ENCODE peak calls at places on chromosomes 5 and 9, in seven cellular contexts. One of them, this sample, is unnamed.

GRCh38 chr9:134343637-134344036 is 17.4 kb downstream of the RXRA start:
- DNase-seq in anterior cingulate cortex: no peak
- DNase-seq in stimulated activated CD4-positive, alpha-beta T cell treated with anti-CD3 and anti-CD28 coated beads, Interleukin-4, amount 100 ng/mL, for 24 hours: no peak
- DNase-seq in activated CD4-positive, alpha-beta T cell treated with anti-CD3 and anti-CD28 coated beads for 36 hours: no peak
- DNase-seq in nephron progenitor cell: no peak
- DNase-seq in suprapubic skin: no peak
- DNase-seq in WERI-Rb-1: peak
- DNase-seq in this sample: no peak

GRCh38 chr5:177023247-177023703 is 779 bp downstream of the ZNF346 start:
- DNase-seq in anterior cingulate cortex: no peak
- DNase-seq in stimulated activated CD4-positive, alpha-beta T cell treated with anti-CD3 and anti-CD28 coated beads, Interleukin-4, amount 100 ng/mL, for 24 hours: peak
- DNase-seq in activated CD4-positive, alpha-beta T cell treated with anti-CD3 and anti-CD28 coated beads for 36 hours: peak
- DNase-seq in nephron progenitor cell: no peak
- DNase-seq in suprapubic skin: no peak
- DNase-seq in WERI-Rb-1: no peak
- DNase-seq in this sample: no peak

GRCh38 chr5:113240032-113240431 is 194.8 kb downstream of the TSSK1B start:
- DNase-seq in anterior cingulate cortex: no peak
- DNase-seq in stimulated activated CD4-positive, alpha-beta T cell treated with anti-CD3 and anti-CD28 coated beads, Interleukin-4, amount 100 ng/mL, for 24 hours: no peak
- DNase-seq in activated CD4-positive, alpha-beta T cell treated with anti-CD3 and anti-CD28 coated beads for 36 hours: no peak
- DNase-seq in nephron progenitor cell: no peak
- DNase-seq in suprapubic skin: no peak
- DNase-seq in WERI-Rb-1: no peak
- DNase-seq in this sample: no peak

GRCh38 chr9:119884411-119884810 is 515.2 kb upstream of the BRINP1 start:
- DNase-seq in anterior cingulate cortex: no peak
- DNase-seq in stimulated activated CD4-positive, alpha-beta T cell treated with anti-CD3 and anti-CD28 coated beads, Interleukin-4, amount 100 ng/mL, for 24 hours: no peak
- DNase-seq in activated CD4-positive, alpha-beta T cell treated with anti-CD3 and anti-CD28 coated beads for 36 hours: no peak
- DNase-seq in nephron progenitor cell: no peak
- DNase-seq in suprapubic skin: no peak
- DNase-seq in WERI-Rb-1: no peak
- DNase-seq in this sample: no peak

GRCh38 chr5:127098246-127098645 is 24.9 kb upstream of the C5orf63 start:
- DNase-seq in anterior cingulate cortex: no peak
- DNase-seq in stimulated activated CD4-positive, alpha-beta T cell treated with anti-CD3 and anti-CD28 coated beads, Interleukin-4, amount 100 ng/mL, for 24 hours: no peak
- DNase-seq in activated CD4-positive, alpha-beta T cell treated with anti-CD3 and anti-CD28 coated beads for 36 hours: no peak
- DNase-seq in nephron progenitor cell: no peak
- DNase-seq in suprapubic skin: no peak
- DNase-seq in WERI-Rb-1: no peak
- DNase-seq in this sample: no peak

GRCh38 chr9:115117999-115118470 is at the start of gene TNC:
- DNase-seq in anterior cingulate cortex: peak
- DNase-seq in stimulated activated CD4-positive, alpha-beta T cell treated with anti-CD3 and anti-CD28 coated beads, Interleukin-4, amount 100 ng/mL, for 24 hours: no peak
- DNase-seq in activated CD4-positive, alpha-beta T cell treated with anti-CD3 and anti-CD28 coated beads for 36 hours: no peak
- DNase-seq in nephron progenitor cell: peak
- DNase-seq in suprapubic skin: peak
- DNase-seq in WERI-Rb-1: peak
- DNase-seq in this sample: peak

GRCh38 chr5:169416583-169417196 is 115.8 kb upstream of the SLIT3 start:
- DNase-seq in anterior cingulate cortex: no peak
- DNase-seq in stimulated activated CD4-positive, alpha-beta T cell treated with anti-CD3 and anti-CD28 coated beads, Interleukin-4, amount 100 ng/mL, for 24 hours: no peak
- DNase-seq in activated CD4-positive, alpha-beta T cell treated with anti-CD3 and anti-CD28 coated beads for 36 hours: no peak
- DNase-seq in nephron progenitor cell: peak
- DNase-seq in suprapubic skin: peak
- DNase-seq in WERI-Rb-1: peak
- DNase-seq in this sample: no peak

GRCh38 chr5:146213210-146213838 is 9.9 kb downstream of the RBM27 start:
- DNase-seq in anterior cingulate cortex: no peak
- DNase-seq in stimulated activated CD4-positive, alpha-beta T cell treated with anti-CD3 and anti-CD28 coated beads, Interleukin-4, amount 100 ng/mL, for 24 hours: no peak
- DNase-seq in activated CD4-positive, alpha-beta T cell treated with anti-CD3 and anti-CD28 coated beads for 36 hours: no peak
- DNase-seq in nephron progenitor cell: no peak
- DNase-seq in suprapubic skin: no peak
- DNase-seq in WERI-Rb-1: no peak
- DNase-seq in this sample: no peak

GRCh38 chr5:128498844-128499455 is 39.1 kb downstream of the FBN2 start:
- DNase-seq in anterior cingulate cortex: no peak
- DNase-seq in stimulated activated CD4-positive, alpha-beta T cell treated with anti-CD3 and anti-CD28 coated beads, Interleukin-4, amount 100 ng/mL, for 24 hours: no peak
- DNase-seq in activated CD4-positive, alpha-beta T cell treated with anti-CD3 and anti-CD28 coated beads for 36 hours: no peak
- DNase-seq in nephron progenitor cell: no peak
- DNase-seq in suprapubic skin: no peak
- DNase-seq in WERI-Rb-1: peak
- DNase-seq in this sample: no peak

GRCh38 chr5:143842920-143843319 is 31.0 kb downstream of the HMHB1 start:
- DNase-seq in anterior cingulate cortex: no peak
- DNase-seq in stimulated activated CD4-positive, alpha-beta T cell treated with anti-CD3 and anti-CD28 coated beads, Interleukin-4, amount 100 ng/mL, for 24 hours: no peak
- DNase-seq in activated CD4-positive, alpha-beta T cell treated with anti-CD3 and anti-CD28 coated beads for 36 hours: no peak
- DNase-seq in nephron progenitor cell: no peak
- DNase-seq in suprapubic skin: no peak
- DNase-seq in WERI-Rb-1: peak
- DNase-seq in this sample: no peak

GRCh38 chr5:142491260-142491659 is 166.4 kb upstream of the SPRY4 start:
- DNase-seq in anterior cingulate cortex: peak
- DNase-seq in stimulated activated CD4-positive, alpha-beta T cell treated with anti-CD3 and anti-CD28 coated beads, Interleukin-4, amount 100 ng/mL, for 24 hours: no peak
- DNase-seq in activated CD4-positive, alpha-beta T cell treated with anti-CD3 and anti-CD28 coated beads for 36 hours: no peak
- DNase-seq in nephron progenitor cell: peak
- DNase-seq in suprapubic skin: no peak
- DNase-seq in WERI-Rb-1: peak
- DNase-seq in this sample: no peak

GRCh38 chr5:10602031-10602806 is 38.3 kb downstream of the ANKRD33B start:
- DNase-seq in anterior cingulate cortex: peak
- DNase-seq in stimulated activated CD4-positive, alpha-beta T cell treated with anti-CD3 and anti-CD28 coated beads, Interleukin-4, amount 100 ng/mL, for 24 hours: no peak
- DNase-seq in activated CD4-positive, alpha-beta T cell treated with anti-CD3 and anti-CD28 coated beads for 36 hours: no peak
- DNase-seq in nephron progenitor cell: no peak
- DNase-seq in suprapubic skin: no peak
- DNase-seq in WERI-Rb-1: no peak
- DNase-seq in this sample: peak

GRCh38 chr5:74314906-74315305 is 325.6 kb downstream of the ENC1 start:
- DNase-seq in anterior cingulate cortex: no peak
- DNase-seq in stimulated activated CD4-positive, alpha-beta T cell treated with anti-CD3 and anti-CD28 coated beads, Interleukin-4, amount 100 ng/mL, for 24 hours: no peak
- DNase-seq in activated CD4-positive, alpha-beta T cell treated with anti-CD3 and anti-CD28 coated beads for 36 hours: no peak
- DNase-seq in nephron progenitor cell: no peak
- DNase-seq in suprapubic skin: no peak
- DNase-seq in WERI-Rb-1: no peak
- DNase-seq in this sample: no peak

GRCh38 chr9:124442360-124442759 is 7.9 kb upstream of the ADGRD2 start:
- DNase-seq in anterior cingulate cortex: no peak
- DNase-seq in stimulated activated CD4-positive, alpha-beta T cell treated with anti-CD3 and anti-CD28 coated beads, Interleukin-4, amount 100 ng/mL, for 24 hours: no peak
- DNase-seq in activated CD4-positive, alpha-beta T cell treated with anti-CD3 and anti-CD28 coated beads for 36 hours: no peak
- DNase-seq in nephron progenitor cell: no peak
- DNase-seq in suprapubic skin: no peak
- DNase-seq in WERI-Rb-1: no peak
- DNase-seq in this sample: no peak

GRCh38 chr9:72441296-72442211 is 76.5 kb upstream of the ZFAND5 start:
- DNase-seq in anterior cingulate cortex: no peak
- DNase-seq in stimulated activated CD4-positive, alpha-beta T cell treated with anti-CD3 and anti-CD28 coated beads, Interleukin-4, amount 100 ng/mL, for 24 hours: no peak
- DNase-seq in activated CD4-positive, alpha-beta T cell treated with anti-CD3 and anti-CD28 coated beads for 36 hours: no peak
- DNase-seq in nephron progenitor cell: no peak
- DNase-seq in suprapubic skin: no peak
- DNase-seq in WERI-Rb-1: no peak
- DNase-seq in this sample: no peak

GRCh38 chr5:134145779-134146581 is 30.8 kb downstream of the SKP1 start:
- DNase-seq in anterior cingulate cortex: peak
- DNase-seq in stimulated activated CD4-positive, alpha-beta T cell treated with anti-CD3 and anti-CD28 coated beads, Interleukin-4, amount 100 ng/mL, for 24 hours: peak
- DNase-seq in activated CD4-positive, alpha-beta T cell treated with anti-CD3 and anti-CD28 coated beads for 36 hours: peak
- DNase-seq in nephron progenitor cell: peak
- DNase-seq in suprapubic skin: peak
- DNase-seq in WERI-Rb-1: peak
- DNase-seq in this sample: peak

GRCh38 chr5:171269717-171270116 is 39.3 kb upstream of the TLX3 start:
- DNase-seq in anterior cingulate cortex: no peak
- DNase-seq in stimulated activated CD4-positive, alpha-beta T cell treated with anti-CD3 and anti-CD28 coated beads, Interleukin-4, amount 100 ng/mL, for 24 hours: no peak
- DNase-seq in activated CD4-positive, alpha-beta T cell treated with anti-CD3 and anti-CD28 coated beads for 36 hours: no peak
- DNase-seq in nephron progenitor cell: no peak
- DNase-seq in suprapubic skin: no peak
- DNase-seq in WERI-Rb-1: no peak
- DNase-seq in this sample: no peak

GRCh38 chr5:151155777-151156731 is 1.5 kb downstream of the ANXA6 start:
- DNase-seq in anterior cingulate cortex: no peak
- DNase-seq in stimulated activated CD4-positive, alpha-beta T cell treated with anti-CD3 and anti-CD28 coated beads, Interleukin-4, amount 100 ng/mL, for 24 hours: peak
- DNase-seq in activated CD4-positive, alpha-beta T cell treated with anti-CD3 and anti-CD28 coated beads for 36 hours: peak
- DNase-seq in nephron progenitor cell: no peak
- DNase-seq in suprapubic skin: no peak
- DNase-seq in WERI-Rb-1: no peak
- DNase-seq in this sample: no peak

GRCh38 chr5:66642538-66642937 is 46.3 kb downstream of the MAST4 start:
- DNase-seq in anterior cingulate cortex: no peak
- DNase-seq in stimulated activated CD4-positive, alpha-beta T cell treated with anti-CD3 and anti-CD28 coated beads, Interleukin-4, amount 100 ng/mL, for 24 hours: no peak
- DNase-seq in activated CD4-positive, alpha-beta T cell treated with anti-CD3 and anti-CD28 coated beads for 36 hours: no peak
- DNase-seq in nephron progenitor cell: no peak
- DNase-seq in suprapubic skin: no peak
- DNase-seq in WERI-Rb-1: no peak
- DNase-seq in this sample: no peak

GRCh38 chr9:92666912-92667532 is 2.9 kb downstream of the IPPK start:
- DNase-seq in anterior cingulate cortex: no peak
- DNase-seq in stimulated activated CD4-positive, alpha-beta T cell treated with anti-CD3 and anti-CD28 coated beads, Interleukin-4, amount 100 ng/mL, for 24 hours: no peak
- DNase-seq in activated CD4-positive, alpha-beta T cell treated with anti-CD3 and anti-CD28 coated beads for 36 hours: no peak
- DNase-seq in nephron progenitor cell: no peak
- DNase-seq in suprapubic skin: peak
- DNase-seq in WERI-Rb-1: no peak
- DNase-seq in this sample: no peak